ENCODE peak calls at places on chromosome 3, in seven cellular contexts. V, J, S, Z, I, L and R are unnamed samples.

GRCh38 chr3:129485681-129486056 is 42.8 kb upstream of the RHO start:
- DNase-seq in J (peak; percentile 52), L (no peak), Z (no peak), S (no peak), I (peak; percentile 80), V (peak; percentile 93), R (no peak)

GRCh38 chr3:196569003-196569516 is 600 bp downstream of the FBXO45 start:
- DNase-seq in I (no peak), V (no peak), L (peak; percentile 29), Z (peak; percentile 77), J (peak; percentile 48), S (peak; percentile 83), R (peak; percentile 2)

GRCh38 chr3:59695858-59696257 is 646.0 kb upstream of the CFAP20DC start:
- DNase-seq in Z (no peak), S (no peak), V (no peak), L (no peak), I (no peak), J (no peak), R (no peak)

GRCh38 chr3:57029924-57030323 is 30.5 kb upstream of the SPATA12 start:
- DNase-seq in I (no peak), S (no peak), Z (no peak), V (no peak), L (no peak), J (no peak), R (no peak)

GRCh38 chr3:45975696-45976095 is 19.9 kb downstream of the FYCO1 start:
- DNase-seq in I (no peak), S (no peak), L (no peak), V (no peak), Z (no peak), J (no peak), R (no peak)

GRCh38 chr3:111963424-111963823 is 15.4 kb upstream of the ABHD10 start:
- DNase-seq in L (no peak), Z (no peak), V (no peak), J (no peak), S (no peak), I (no peak), R (peak; percentile 29)

GRCh38 chr3:172359231-172359630 is 89.0 kb downstream of the GHSR start:
- DNase-seq in S (no peak), Z (no peak), J (no peak), I (no peak), L (no peak), V (no peak), R (no peak)

GRCh38 chr3:124928333-124929202 is 6.0 kb downstream of the MUC13 start:
- DNase-seq in S (peak; percentile 79), V (peak; percentile 53), J (peak; percentile 76), L (peak; percentile 79), I (peak; percentile 85), Z (peak; percentile 77), R (peak; percentile 16)

GRCh38 chr3:105274958-105275357 is 91.8 kb upstream of the ALCAM start:
- DNase-seq in I (no peak), V (no peak), J (no peak), S (no peak), L (no peak), Z (no peak), R (no peak)

GRCh38 chr3:24287728-24288450 is 206.8 kb downstream of the THRB start:
- DNase-seq in I (peak; percentile 21), J (peak; percentile 60), S (no peak), V (no peak), L (no peak), Z (no peak), R (no peak)

GRCh38 chr3:64763980-64764379 is 76.2 kb upstream of the ADAMTS9 start:
- DNase-seq in L (peak; percentile 0), J (no peak), Z (no peak), I (no peak), V (no peak), S (no peak), R (no peak)
- TF ChIP-seq CTCF in L (peak; percentile 23), J (no peak), Z (no peak), I (no peak), V (no peak), S (peak; percentile 38), R (no peak)

DNA sequence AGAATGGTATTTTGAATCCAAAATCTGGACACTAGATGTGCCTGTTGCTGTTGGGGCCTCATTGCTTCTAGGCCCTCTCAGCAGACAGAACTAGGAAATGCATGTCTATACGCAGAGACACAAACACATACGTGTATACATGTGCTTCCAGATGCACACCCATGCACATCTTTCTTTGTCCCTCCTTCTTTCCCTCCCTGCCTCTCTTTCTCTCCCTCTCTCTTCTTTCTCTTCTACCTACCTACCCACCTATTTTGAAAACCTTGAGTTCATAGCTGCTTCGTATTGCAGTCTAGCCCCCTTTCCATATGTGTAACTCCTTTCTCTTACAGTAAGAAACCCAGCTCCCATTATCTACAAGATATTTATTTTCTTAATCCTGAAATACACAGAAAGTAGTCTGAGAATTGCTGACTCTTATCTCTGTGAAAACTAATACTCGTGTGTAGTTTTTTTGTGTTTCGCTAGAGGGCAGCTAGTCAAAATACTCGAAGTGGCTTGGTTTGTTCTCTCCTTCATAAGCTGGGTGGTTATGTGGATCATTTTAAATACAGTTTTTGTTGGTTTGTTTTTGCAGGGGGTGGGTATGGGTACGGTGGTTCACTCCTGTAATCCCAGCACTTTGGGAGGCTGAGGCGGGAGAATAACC is 18.5 kb downstream of the RPL32 start:
- DNase-seq in Z (no peak), V (no peak), J (no peak), L (no peak), S (no peak), I (no peak), R (no peak)
- TF ChIP-seq CTCF in Z (peak; percentile 37), V (peak; percentile 25), J (no peak), L (peak; percentile 42), S (peak; percentile 59), I (no peak), R (peak; percentile 40)

DNA sequence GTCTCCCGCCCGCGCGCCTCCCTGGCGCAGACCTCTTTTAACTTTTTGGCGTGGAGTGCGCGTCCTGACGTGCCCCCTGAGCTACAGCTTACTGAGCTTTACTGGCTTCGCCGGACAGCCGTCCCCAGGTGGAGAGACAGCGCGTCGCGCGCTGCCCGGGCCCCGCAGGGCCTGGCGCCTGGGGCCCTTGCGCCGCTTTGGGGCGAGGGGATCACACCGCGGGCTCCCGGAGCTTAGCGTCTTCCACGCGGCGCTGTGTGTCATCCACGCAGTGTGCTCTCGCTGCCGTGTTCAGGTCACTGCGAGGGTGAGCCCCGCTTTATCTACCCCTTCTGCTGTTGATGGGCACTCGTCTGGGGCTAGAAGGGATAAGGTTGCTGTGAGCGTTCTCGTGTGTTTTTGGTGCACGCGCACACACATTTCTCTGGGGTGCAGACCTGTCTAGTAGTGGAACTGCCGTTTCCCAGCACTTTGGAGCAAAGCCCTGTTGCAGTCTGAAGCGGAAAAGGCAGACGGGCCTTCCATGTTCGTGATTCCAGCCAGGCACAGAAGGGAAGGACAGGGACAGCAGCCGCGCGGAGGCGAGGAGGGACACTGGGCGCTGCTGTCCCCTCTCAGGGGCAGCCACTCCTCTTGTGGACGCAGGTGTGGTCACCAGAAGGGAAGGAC is 33.1 kb upstream of the ALDH1L1 start:
- DNase-seq in S (no peak), V (no peak), Z (no peak), J (no peak), L (no peak), I (no peak), R (no peak)
- TF ChIP-seq CTCF in S (no peak), V (no peak), Z (no peak), J (no peak), L (no peak), I (no peak), R (no peak)

DNA sequence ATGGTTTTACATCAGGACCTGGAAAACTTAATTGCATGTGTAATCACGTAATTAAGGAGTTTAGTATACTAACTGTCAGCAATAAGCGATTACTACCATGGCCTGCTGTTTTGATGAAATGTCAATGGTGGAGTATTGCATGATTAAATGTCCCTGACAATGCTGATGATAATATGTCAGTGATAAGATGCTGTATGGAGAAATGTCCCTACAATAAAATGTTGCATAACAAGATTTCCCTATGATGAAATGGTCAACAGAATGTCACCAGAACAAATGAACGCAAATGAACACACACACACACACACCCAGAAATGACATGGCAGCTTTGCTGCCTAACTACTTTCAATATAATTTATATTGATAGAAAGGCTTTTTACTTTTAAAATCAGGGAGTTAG is 169.8 kb upstream of the GBE1 start:
- DNase-seq in I (no peak), Z (no peak), L (no peak), J (no peak), V (no peak), S (no peak), R (no peak)
- TF ChIP-seq CTCF in I (no peak), Z (no peak), L (no peak), J (no peak), V (no peak), S (no peak), R (no peak)